ENCODE peak calls at places on chromosomes 12 and 14, in five cellular contexts. Y is H1, J is GM12891, V is HepG2, X is K562. N is an unnamed sample.

GRCh38 chr12:126369487-126370463 is 1304.5 kb downstream of the AACS start:
- DNase-seq in X (no peak), V (no peak), J (no peak), Y (no peak), N (no peak)

GRCh38 chr12:27303139-27304111 is 29.2 kb upstream of the BMAL2 start:
- DNase-seq in V (no peak), X (no peak), J (no peak), Y (no peak), N (no peak)

GRCh38 chr12:968561-968960 is 19.1 kb upstream of the RAD52 start:
- DNase-seq in Y (no peak), X (no peak), J (no peak), V (no peak), N (no peak)

GRCh38 chr14:78595797-78596196 is 425.6 kb downstream of the NRXN3 start:
- DNase-seq in J (no peak), Y (peak; percentile 48), V (no peak), X (peak; percentile 5), N (no peak)

GRCh38 chr14:49962616-49963015 is 69.7 kb downstream of the ARF6 start:
- DNase-seq in V (no peak), J (peak; percentile 39), X (peak; percentile 74), Y (no peak), N (peak; percentile 49)

GRCh38 chr12:96225994-96226399 is 31.8 kb downstream of the ELK3 start:
- DNase-seq in Y (no peak), X (no peak), J (no peak), V (peak; percentile 84), N (no peak)

GRCh38 chr12:43126652-43127051 is 425.4 kb downstream of the ADAMTS20 start:
- DNase-seq in Y (no peak), J (no peak), X (no peak), V (no peak), N (no peak)

GRCh38 chr12:66365718-66366485 is 63.6 kb downstream of the HELB start:
- DNase-seq in V (no peak), Y (no peak), X (no peak), J (no peak), N (no peak)

GRCh38 chr14:72651081-72651480 is 242.8 kb downstream of the DPF3 start:
- DNase-seq in V (no peak), J (no peak), X (no peak), Y (peak; percentile 22), N (no peak)

GRCh38 chr12:41288188-41288811 is 100.2 kb downstream of the PDZRN4 start:
- DNase-seq in V (no peak), Y (no peak), J (no peak), X (no peak), N (no peak)

GRCh38 chr12:125773033-125773432 is 707.8 kb downstream of the AACS start:
- DNase-seq in J (no peak), X (peak; percentile 47), Y (peak; percentile 82), V (peak; percentile 27), N (peak; percentile 19)

GRCh38 chr12:83027021-83027723 is 340.5 kb downstream of the TMTC2 start:
- DNase-seq in J (no peak), Y (no peak), V (no peak), X (no peak), N (no peak)

GRCh38 chr12:93895096-93895460 is 217.9 kb downstream of the CRADD start:
- DNase-seq in X (no peak), V (no peak), Y (peak; percentile 46), J (no peak), N (no peak)

GRCh38 chr12:43501705-43502104 is 50.3 kb downstream of the ADAMTS20 start:
- DNase-seq in X (peak; percentile 16), V (peak; percentile 3), Y (no peak), J (no peak), N (no peak)

GRCh38 chr14:97946291-97946690 is 1149.1 kb downstream of the VRK1 start:
- DNase-seq in J (no peak), V (no peak), Y (peak; percentile 45), X (no peak), N (no peak)

GRCh38 chr12:34606749-34607519 is 584.6 kb downstream of the ALG10 start:
- DNase-seq in V (no peak), J (no peak), X (no peak), Y (no peak), N (no peak)

GRCh38 chr12:78671295-78671694 is 193.3 kb upstream of the SYT1 start:
- DNase-seq in J (no peak), V (no peak), Y (no peak), X (no peak), N (no peak)

GRCh38 chr14:83164591-83164990 is 1630.9 kb upstream of the SEL1L start:
- DNase-seq in Y (no peak), X (no peak), V (no peak), J (no peak), N (no peak)

GRCh38 chr14:77088219-77088618 is 9.8 kb upstream of the CIPC start:
- DNase-seq in X (no peak), V (no peak), J (no peak), Y (peak; percentile 80), N (no peak)

GRCh38 chr12:53042607-53043454 is 7.0 kb upstream of the TNS2 start:
- DNase-seq in J (no peak), X (no peak), V (peak; percentile 43), Y (no peak), N (no peak)

GRCh38 chr12:108565976-108566375 is 3.6 kb downstream of the ISCU start:
- DNase-seq in Y (no peak), X (no peak), J (no peak), V (no peak), N (no peak)

GRCh38 chr12:75481774-75482173 is 1.2 kb downstream of the GLIPR1 start:
- DNase-seq in Y (no peak), X (no peak), J (no peak), V (no peak), N (no peak)

GRCh38 chr14:52950898-52951729 is at the start of gene FERMT2:
- DNase-seq in J (peak; percentile 56), Y (peak; percentile 91), X (peak; percentile 41), V (peak; percentile 79), N (peak; percentile 52)

GRCh38 chr12:58242803-58243628 is 301.6 kb downstream of the ATP23 start:
- DNase-seq in Y (no peak), J (no peak), V (no peak), X (no peak), N (no peak)

GRCh38 chr14:64937176-64937820 is 5.2 kb downstream of the GPX2 start:
- DNase-seq in J (no peak), X (no peak), V (no peak), Y (no peak), N (no peak)
- TF ChIP-seq POLR2AphosphoS5 in J (no peak), X (no peak), V (no peak), Y (no peak), N (no peak)

DNA sequence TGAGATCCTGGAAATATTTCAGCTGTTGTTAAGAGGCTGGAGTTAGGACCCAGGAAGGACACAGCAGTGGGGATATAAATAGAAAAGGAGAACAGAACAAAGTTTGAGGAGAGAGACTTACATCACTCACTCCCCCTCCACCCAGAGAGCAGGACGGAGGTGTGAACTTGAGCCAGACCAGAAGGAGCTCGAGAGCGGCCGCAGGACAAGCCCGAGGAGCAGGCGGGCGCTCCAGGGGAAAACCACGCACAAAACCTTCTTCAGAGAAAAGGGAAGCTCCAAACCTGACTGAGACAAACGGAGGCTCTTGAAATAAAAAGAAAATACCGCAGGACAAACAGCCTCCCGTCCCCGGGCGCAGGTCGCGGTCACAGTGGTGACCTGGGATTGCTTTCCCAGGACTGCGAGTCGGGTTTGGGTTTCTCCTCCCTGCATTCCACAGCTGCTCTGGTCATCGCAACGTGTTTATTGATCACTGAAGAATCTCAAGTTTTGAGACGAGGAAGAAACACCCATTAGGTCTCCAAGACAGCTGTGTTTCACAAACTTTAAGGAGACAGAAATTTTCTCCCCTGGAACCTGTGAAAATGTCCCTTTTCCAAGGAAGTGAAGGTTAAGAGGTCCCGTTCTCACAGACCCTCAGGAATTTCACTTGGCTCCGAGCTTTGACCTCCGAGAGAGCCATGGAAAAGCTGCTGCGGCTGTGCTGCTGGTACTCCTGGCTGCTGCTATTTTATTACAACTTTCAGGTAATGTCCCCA is at the start of gene ADGRD1:
- DNase-seq in Y (no peak), V (no peak), J (no peak), X (peak; percentile 58), N (no peak)
- TF ChIP-seq POLR2A in Y (no peak), V (no peak), J (no peak), X (no peak), N (no peak)

DNA sequence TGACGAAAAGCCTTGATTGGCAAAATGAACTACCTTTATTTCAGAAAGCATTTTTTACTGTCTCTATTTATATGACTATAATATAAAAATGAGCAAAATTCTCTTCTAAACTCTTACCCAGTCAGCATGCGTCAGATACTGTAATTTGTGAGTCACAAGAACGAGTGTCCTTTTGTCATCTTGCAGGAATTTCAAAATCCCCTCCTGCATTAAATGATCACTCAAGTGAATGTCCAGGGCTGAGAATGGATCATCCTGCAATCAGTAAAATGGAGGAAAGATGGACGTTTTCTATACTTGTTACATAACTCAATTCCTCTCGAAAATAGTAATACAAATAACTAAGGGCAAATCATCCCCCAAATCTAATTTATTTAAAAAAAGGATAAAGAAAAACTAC is 77.7 kb upstream of the KCNJ8 start:
- DNase-seq in Y (no peak), J (no peak), X (no peak), V (no peak), N (no peak)
- TF ChIP-seq TAF1 in Y (no peak), J (no peak), X (no peak), V (no peak), N (no peak)

DNA sequence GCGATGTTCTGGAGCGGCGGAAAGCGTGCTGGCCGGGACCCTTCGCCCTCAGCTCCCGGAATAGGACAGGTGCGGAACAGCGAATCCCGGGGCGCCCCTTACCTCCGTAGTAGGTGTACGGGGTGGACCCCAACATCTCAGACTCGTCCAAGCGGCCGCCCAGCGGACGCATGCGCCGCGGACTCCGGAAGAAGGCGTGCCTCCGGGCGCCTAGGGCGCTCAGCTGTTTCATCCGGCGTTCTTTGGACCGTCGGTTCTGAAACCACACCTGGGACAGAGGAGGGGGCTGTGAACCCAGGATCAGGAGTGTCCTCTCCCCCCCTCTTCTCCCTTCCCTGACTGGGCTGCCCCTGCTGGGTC is 4.5 kb downstream of the LHX5 start:
- DNase-seq in Y (peak; percentile 66), J (peak; percentile 12), V (no peak), X (peak; percentile 33), N (no peak)
- TF ChIP-seq POLR2AphosphoS5 in Y (no peak), J (no peak), V (no peak), X (no peak), N (no peak)

GRCh38 chr12:65276923-65277322 is 1.6 kb upstream of the MSRB3 start:
- DNase-seq in V (no peak), J (no peak), Y (no peak), X (no peak), N (no peak)

GRCh38 chr12:65279387-65280112 is 1.1 kb downstream of the MSRB3 start:
- DNase-seq in J (no peak), Y (no peak), V (no peak), X (no peak), N (no peak)

GRCh38 chr12:65280306-65280705 is 1.8 kb downstream of the MSRB3 start:
- DNase-seq in Y (no peak), X (no peak), V (no peak), J (no peak), N (no peak)

GRCh38 chr12:65277994-65278575 is 398 bp upstream of the MSRB3 start:
- DNase-seq in V (no peak), Y (no peak), X (no peak), J (no peak), N (no peak)

GRCh38 chr12:65278576-65279386 is at the start of gene MSRB3:
- DNase-seq in Y (peak; percentile 85), J (peak; percentile 53), V (peak; percentile 44), X (peak; percentile 17), N (peak; percentile 37)
- TF ChIP-seq POLR2A in Y (no peak), J (no peak), V (no peak), X (no peak), N (no peak)

GRCh38 chr14:88849717-88850116 is 25.3 kb downstream of the TTC8 start:
- DNase-seq in X (no peak), Y (no peak), J (no peak), V (no peak), N (no peak)
- TF ChIP-seq TAF1 in X (no peak), Y (no peak), J (no peak), V (no peak), N (no peak)